ENCODE peak calls at places on chromosomes 4 and X, in seven cellular contexts. S is IMR-90; H is aorta; E is H9; K is naive thymus-derived CD4-positive, alpha-beta T cell; M is pancreas; Q is prostate gland. I is an unnamed sample.

GRCh38 chr4:119678761-119679160 is 50.2 kb upstream of the PDE5A start:
- DNase-seq in K (no peak), M (no peak), E (no peak), H (no peak), S (peak; percentile 50), Q (no peak), I (no peak)

GRCh38 chrX:132004728-132005127 is 18.4 kb upstream of the STK26 start:
- DNase-seq in K (no peak), Q (peak; percentile 28), M (no peak), H (no peak), S (no peak), E (no peak), I (no peak)

GRCh38 chr4:53716471-53717063 is 125.3 kb upstream of the LNX1 start:
- DNase-seq in H (no peak), S (no peak), Q (no peak), K (no peak), M (no peak), E (no peak), I (no peak)

GRCh38 chrX:1754077-1754476 is 139.2 kb downstream of the ASMT start:
- DNase-seq in Q (no peak), K (no peak), M (no peak), H (no peak), E (no peak), S (no peak), I (no peak)

GRCh38 chr4:148071009-148071408 is 339.1 kb downstream of the ARHGAP10 start:
- DNase-seq in Q (no peak), K (no peak), E (no peak), M (no peak), H (no peak), S (no peak), I (no peak)

GRCh38 chr4:23305026-23305425 is 584.8 kb downstream of the PPARGC1A start:
- DNase-seq in Q (no peak), H (no peak), S (no peak), K (no peak), E (no peak), M (no peak), I (no peak)

GRCh38 chrX:69022430-69022829 is 142.8 kb downstream of the PJA1 start:
- DNase-seq in E (no peak), Q (no peak), M (no peak), K (no peak), H (no peak), S (no peak), I (no peak)

GRCh38 chr4:106344324-106344970 is 24.1 kb downstream of the GIMD1 start:
- DNase-seq in E (no peak), Q (no peak), S (peak; percentile 71), K (no peak), H (no peak), M (no peak), I (no peak)

GRCh38 chrX:72057331-72057730 is 74.4 kb downstream of the RTL5 start:
- DNase-seq in E (no peak), Q (no peak), H (no peak), K (no peak), S (no peak), M (no peak), I (no peak)

GRCh38 chrX:49995021-49995731 is 72.8 kb downstream of the CLCN5 start:
- DNase-seq in H (no peak), Q (no peak), S (peak; percentile 77), M (no peak), E (no peak), K (no peak), I (no peak)

GRCh38 chr4:163404570-163404969 is 60.9 kb downstream of the NPY5R start:
- DNase-seq in S (no peak), K (no peak), M (peak; percentile 4), E (no peak), Q (no peak), H (no peak), I (no peak)

GRCh38 chr4:4758708-4759107 is 100.8 kb upstream of the MSX1 start:
- DNase-seq in K (no peak), M (no peak), Q (no peak), H (no peak), E (no peak), S (no peak), I (no peak)

GRCh38 chrX:106917830-106918500 is 2.2 kb upstream of the CLDN2 start:
- DNase-seq in K (peak; percentile 42), S (peak; percentile 71), M (peak; percentile 13), E (no peak), Q (no peak), H (no peak), I (no peak)

GRCh38 chr4:105451346-105451745 is 22.5 kb downstream of the PPA2 start:
- DNase-seq in K (no peak), S (no peak), H (no peak), E (no peak), M (no peak), Q (no peak), I (no peak)

GRCh38 chrX:153610834-153611209 is 11.9 kb upstream of the CCNQ start:
- DNase-seq in K (no peak), M (no peak), E (no peak), H (peak; percentile 71), Q (no peak), S (no peak), I (no peak)

GRCh38 chr4:27916432-27917184 is 1056.0 kb downstream of the STIM2 start:
- DNase-seq in M (no peak), Q (no peak), E (no peak), K (no peak), H (no peak), S (no peak), I (peak; percentile 16)

GRCh38 chrX:1453951-1454785 is 1.5 kb upstream of the ASMTL start:
- DNase-seq in K (peak; percentile 89), S (peak; percentile 69), H (peak; percentile 97), Q (peak; percentile 80), E (peak; percentile 86), M (peak; percentile 72), I (peak; percentile 84)

GRCh38 chr4:41757521-41758156 is 9.1 kb upstream of the PHOX2B start:
- DNase-seq in K (no peak), E (peak; percentile 32), M (no peak), S (no peak), Q (no peak), H (no peak), I (peak; percentile 8)

GRCh38 chrX:18360867-18361266 is 6.4 kb upstream of the SCML2 start:
- DNase-seq in Q (no peak), H (no peak), M (no peak), S (peak; percentile 12), E (no peak), K (no peak), I (no peak)

GRCh38 chrX:102345916-102346315 is 93.9 kb downstream of the NXF2B start:
- DNase-seq in S (peak; percentile 34), Q (peak; percentile 17), E (peak; percentile 68), K (peak; percentile 33), H (peak; percentile 84), M (peak; percentile 10), I (peak; percentile 44)

GRCh38 chrX:9765072-9765736 is 443 bp downstream of the GPR143 start:
- DNase-seq in K (no peak), M (no peak), Q (no peak), H (no peak), E (peak; percentile 40), S (no peak), I (no peak)

GRCh38 chr4:126051709-126052424 is 737.1 kb downstream of the FAT4 start:
- DNase-seq in K (no peak), S (peak; percentile 84), H (no peak), E (no peak), Q (no peak), M (no peak), I (peak; percentile 45)

GRCh38 chrX:44775726-44776125 is 68.1 kb upstream of the DUSP21 start:
- DNase-seq in M (no peak), S (no peak), E (no peak), K (no peak), H (no peak), Q (no peak), I (no peak)

GRCh38 chr4:80197601-80198444 is 520 bp downstream of the PRDM8 start:
- DNase-seq in S (no peak), E (peak; percentile 70), Q (no peak), H (peak; percentile 78), K (no peak), M (no peak), I (peak; percentile 58)

GRCh38 chr4:128384091-128384520 is 96.5 kb upstream of the PGRMC2 start:
- DNase-seq in H (no peak), S (peak; percentile 75), E (no peak), K (no peak), M (no peak), Q (no peak), I (no peak)

GRCh38 chr4:67861513-67861912 is 22.3 kb downstream of the TMPRSS11D start:
- DNase-seq in M (no peak), Q (no peak), S (no peak), K (no peak), H (no peak), E (no peak), I (no peak)
- H3K27ac ChIP-seq in M (no peak overlapping the region), Q (no peak overlapping the region), S (no peak overlapping the region), K (no peak overlapping the region), H (no peak overlapping the region), E (no peak overlapping the region), I (no peak overlapping the region)

GRCh38 chr4:139622856-139623255 is 42.8 kb upstream of the MGST2 start:
- DNase-seq in H (no peak), M (no peak), S (no peak), E (no peak), K (no peak), Q (no peak), I (no peak)

GRCh38 chr4:139619644-139620043 is 46.0 kb upstream of the MGST2 start:
- DNase-seq in E (no peak), Q (no peak), M (no peak), K (no peak), S (no peak), H (no peak), I (no peak)

GRCh38 chr4:139617702-139618490 is 47.7 kb upstream of the MGST2 start:
- DNase-seq in E (no peak), M (no peak), S (no peak), H (no peak), Q (no peak), K (no peak), I (no peak)
- H3K4me1 ChIP-seq in E (no peaks in the 10 kb centered on the region), M (no peaks in the 10 kb centered on the region), S (no peaks in the 10 kb centered on the region), H (no peaks in the 10 kb centered on the region), Q (no peaks in the 10 kb centered on the region), K (no peaks in the 10 kb centered on the region), I (no peaks in the 10 kb centered on the region)

GRCh38 chr4:69576251-69576877 is 63.1 kb downstream of the UGT2A2 start:
- DNase-seq in H (peak; percentile 69), K (no peak), Q (no peak), M (no peak), E (no peak), S (no peak), I (peak; percentile 35)
- H3K9me3 ChIP-seq in H (no peaks in the 10 kb centered on the region), K (no peaks in the 10 kb centered on the region), Q (no peaks in the 10 kb centered on the region), M (no peaks in the 10 kb centered on the region), E (no peaks in the 10 kb centered on the region), S (peaks cover 5% of the 10 kb centered on the region), I (no peaks in the 10 kb centered on the region)

DNA sequence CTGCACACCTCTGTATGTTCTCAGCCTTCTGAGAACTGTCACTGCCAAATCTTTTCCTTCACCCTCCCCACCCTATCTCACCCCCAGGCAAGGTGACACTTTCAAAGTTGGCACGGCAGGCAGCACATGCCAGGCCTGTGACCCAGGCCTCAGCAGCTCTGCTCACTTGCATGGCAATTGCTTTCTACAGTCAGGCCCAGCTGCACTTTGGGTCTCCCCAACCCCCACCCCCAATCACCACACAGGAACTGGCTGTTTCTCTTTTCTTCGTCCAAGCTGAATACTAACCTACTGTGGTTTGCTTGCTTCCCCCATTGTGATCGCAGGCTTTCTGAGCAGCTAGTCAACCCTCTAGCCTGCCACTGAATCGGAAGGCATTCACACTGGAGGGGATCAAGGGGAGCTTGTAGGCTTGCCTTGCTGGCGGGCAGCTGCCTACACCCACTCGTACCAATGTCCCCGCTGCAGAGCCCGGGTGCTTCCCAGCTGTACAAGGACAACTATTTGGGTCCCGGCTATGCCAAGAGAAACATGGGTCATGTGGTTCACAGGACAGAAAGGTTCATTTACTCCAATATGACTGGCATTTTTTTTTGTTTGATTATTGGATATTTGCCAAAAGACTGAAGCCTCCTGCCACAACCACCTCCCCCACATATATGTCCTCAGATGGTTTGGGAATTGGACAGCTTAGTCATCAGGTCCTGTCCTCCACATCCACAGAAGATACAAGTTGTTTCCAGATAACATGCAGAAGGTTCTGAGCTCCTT is 28.1 kb downstream of the SLC25A43 start:
- DNase-seq in Q (no peak), S (peak; percentile 34), H (no peak), M (no peak), E (no peak), K (peak; percentile 6), I (no peak)
- H3K27ac ChIP-seq in Q (no peak overlapping the region), S (no peak overlapping the region), H (no peak overlapping the region), M (no peak overlapping the region), E (no peak overlapping the region), K (peak overlapping the region; percentile 14), I (peak overlapping the region; percentile 11)